ENCODE peak calls at places on chromosomes 4 and X, in seven cellular contexts. N is ACHN; Q is NCI-H2171 treated with DMSO at 0.1 percent for 48 hours; C is stimulated activated CD4-positive, alpha-beta T cell treated with anti-CD3 and anti-CD28 coated beads, Interleukin-1b, Interleukin-23, amount 100 ng/mL, for 4 hours; B is NCI-H1105; D is left ventricle myocardium superior; M is cardiac fibroblast. A is an unnamed sample.
A peak's percentile ranks its signal among the peaks of the same experiment; 100 is the strongest.

GRCh38 chr4:77433102-77433733 is 172.4 kb upstream of the CXCL13 start:
- DNase-seq in N (peak; percentile 63), Q (peak; percentile 30), C (peak; percentile 8), B (peak; percentile 12), D (no peak), M (peak; percentile 71), A (peak; percentile 64)

GRCh38 chr4:182928061-182928460 is 10.9 kb upstream of the DCTD start:
- DNase-seq in N (no peak), Q (no peak), C (no peak), B (no peak), D (no peak), M (no peak), A (no peak)

GRCh38 chrX:19981987-19982386 is 8.9 kb downstream of the BCLAF3 start:
- DNase-seq in N (no peak), Q (no peak), C (no peak), B (no peak), D (no peak), M (no peak), A (no peak)

GRCh38 chrX:70554081-70554480 is 109.4 kb downstream of the DLG3 start:
- DNase-seq in N (peak; percentile 35), Q (no peak), C (no peak), B (no peak), D (no peak), M (peak; percentile 46), A (peak; percentile 50)

GRCh38 chr4:148284526-148285193 is 157.6 kb downstream of the NR3C2 start:
- DNase-seq in N (no peak), Q (no peak), C (no peak), B (no peak), D (no peak), M (no peak), A (peak; percentile 20)

GRCh38 chr4:31575504-31575903 is 855.3 kb downstream of the PCDH7 start:
- DNase-seq in N (no peak), Q (no peak), C (no peak), B (peak; percentile 0), D (no peak), M (no peak), A (no peak)

GRCh38 chrX:46376246-46376885 is 168.9 kb downstream of the ZNF674 start:
- DNase-seq in N (peak; percentile 59), Q (peak; percentile 11), C (peak; percentile 11), B (no peak), D (no peak), M (peak; percentile 70), A (peak; percentile 92)

GRCh38 chr4:56460085-56460484 is 7.3 kb upstream of the SRP72 start:
- DNase-seq in N (no peak), Q (no peak), C (no peak), B (no peak), D (no peak), M (no peak), A (no peak)

GRCh38 chr4:74451214-74451661 is 6.3 kb downstream of the AREG start:
- DNase-seq in N (peak; percentile 54), Q (no peak), C (no peak), B (no peak), D (no peak), M (peak; percentile 69), A (peak; percentile 66)

GRCh38 chrX:136200466-136200865 is 50.7 kb downstream of the MAP7D3 start:
- DNase-seq in N (peak; percentile 31), Q (no peak), C (no peak), B (no peak), D (no peak), M (peak; percentile 44), A (peak; percentile 38)

GRCh38 chrX:121146059-121146628 is 98.7 kb downstream of the GLUD2 start:
- DNase-seq in N (no peak), Q (no peak), C (no peak), B (no peak), D (no peak), M (no peak), A (no peak)

GRCh38 chr4:10108818-10109783 is 7.5 kb downstream of the WDR1 start:
- DNase-seq in N (no peak), Q (no peak), C (peak; percentile 29), B (no peak), D (no peak), M (no peak), A (no peak)

GRCh38 chr4:4985844-4986243 is 33.4 kb downstream of the CYTL1 start:
- DNase-seq in N (peak; percentile 28), Q (no peak), C (no peak), B (no peak), D (no peak), M (peak; percentile 16), A (peak; percentile 12)

GRCh38 chrX:132393992-132394391 is 94.8 kb downstream of the MBNL3 start:
- DNase-seq in N (no peak), Q (no peak), C (no peak), B (no peak), D (no peak), M (peak; percentile 12), A (no peak)

GRCh38 chrX:96688789-96689188 is 4.1 kb downstream of the DIAPH2 start:
- DNase-seq in N (no peak), Q (no peak), C (no peak), B (no peak), D (no peak), M (no peak), A (no peak)

GRCh38 chr4:138374947-138375346 is 132.8 kb upstream of the SLC7A11 start:
- DNase-seq in N (no peak), Q (no peak), C (no peak), B (no peak), D (no peak), M (no peak), A (no peak)

GRCh38 chr4:21991050-21991449 is 42.5 kb upstream of the KCNIP4 start:
- DNase-seq in N (no peak), Q (no peak), C (no peak), B (no peak), D (no peak), M (peak; percentile 56), A (no peak)

GRCh38 chr4:20253799-20254409 is 2.2 kb downstream of the SLIT2 start:
- DNase-seq in N (peak; percentile 50), Q (no peak), C (no peak), B (no peak), D (peak; percentile 52), M (peak; percentile 41), A (no peak)

GRCh38 chr4:169385356-169385755 is 114.6 kb upstream of the SH3RF1 start:
- DNase-seq in N (no peak), Q (no peak), C (no peak), B (no peak), D (no peak), M (peak; percentile 42), A (no peak)

GRCh38 chr4:180285796-180286195 is 1957.4 kb upstream of the TENM3 start:
- DNase-seq in N (no peak), Q (no peak), C (no peak), B (no peak), D (no peak), M (no peak), A (no peak)

GRCh38 chrX:78886550-78886949 is 58.6 kb upstream of the P2RY10 start:
- DNase-seq in N (peak; percentile 1), Q (no peak), C (no peak), B (no peak), D (no peak), M (peak; percentile 1), A (peak; percentile 31)

GRCh38 chr4:8228319-8229250 is 29.5 kb downstream of the SH3TC1 start:
- DNase-seq in N (no peak), Q (peak; percentile 18), C (peak; percentile 66), B (no peak), D (peak; percentile 78), M (peak; percentile 85), A (no peak)

GRCh38 chr4:154349829-154350228 is 141.8 kb downstream of the DCHS2 start:
- DNase-seq in N (peak; percentile 15), Q (no peak), C (no peak), B (no peak), D (no peak), M (peak; percentile 10), A (peak; percentile 33)

GRCh38 chrX:24285082-24285481 is 28.8 kb downstream of the SUPT20HL2 start:
- DNase-seq in N (no peak), Q (no peak), C (no peak), B (no peak), D (no peak), M (peak; percentile 26), A (no peak)

GRCh38 chr4:44479731-44480130 is 31.1 kb upstream of the KCTD8 start:
- DNase-seq in N (no peak), Q (no peak), C (no peak), B (no peak), D (no peak), M (no peak), A (no peak)

GRCh38 chr4:184387351-184387750 is 87.0 kb downstream of the IRF2 start:
- DNase-seq in N (no peak), Q (no peak), C (no peak), B (no peak), D (no peak), M (no peak), A (no peak)

GRCh38 chrX:1486749-1487361 is 34.1 kb upstream of the ASMTL start:
- DNase-seq in N (no peak), Q (no peak), C (no peak), B (no peak), D (peak; percentile 63), M (peak; percentile 12), A (no peak)

GRCh38 chr4:137267024-137267423 is 265.3 kb downstream of the PCDH18 start:
- DNase-seq in N (no peak), Q (no peak), C (no peak), B (no peak), D (no peak), M (peak; percentile 68), A (no peak)

GRCh38 chr4:151569650-151570049 is 160.7 kb downstream of the FHIP1A start:
- DNase-seq in N (peak; percentile 2), Q (no peak), C (no peak), B (no peak), D (no peak), M (no peak), A (no peak)